ENCODE peak calls at places on chromosome 2, in eight cellular contexts. M is CD8-positive, alpha-beta T cell; X is adrenal gland; Q is T follicular helper cell; F is activated T-cell treated with anti-CD3 and anti-CD28 coated beads for 1 hour; N is progenitor cell of endocrine pancreas; B is CD14-positive monocyte; R is WERI-Rb-1. G is an unnamed sample.

GRCh38 chr2:117949800-117950199 is 64.1 kb downstream of the CCDC93 start:
- DNase-seq in M (no peak), X (no peak), Q (no peak), F (no peak), N (no peak), B (no peak), R (no peak), G (no peak)

GRCh38 chr2:136238214-136238551 is 120.2 kb upstream of the CXCR4 start:
- DNase-seq in M (no peak), X (no peak), Q (no peak), F (no peak), N (no peak), B (peak; percentile 86), R (no peak), G (no peak)

GRCh38 chr2:18589354-18589753 is at the start of gene NT5C1B:
- DNase-seq in M (no peak), X (no peak), Q (no peak), F (no peak), N (no peak), B (no peak), R (no peak), G (no peak)

GRCh38 chr2:223026357-223027110 is 25.5 kb upstream of the KCNE4 start:
- DNase-seq in M (no peak), X (no peak), Q (no peak), F (no peak), N (no peak), B (no peak), R (no peak), G (peak; percentile 63)

GRCh38 chr2:43131051-43131889 is 95.1 kb downstream of the ZFP36L2 start:
- DNase-seq in M (peak; percentile 81), X (peak; percentile 90), Q (peak; percentile 69), F (peak; percentile 68), N (no peak), B (peak; percentile 91), R (peak; percentile 70), G (peak; percentile 85)

GRCh38 chr2:191122638-191123294 is 28.0 kb downstream of the STAT4 start:
- DNase-seq in M (no peak), X (no peak), Q (no peak), F (no peak), N (no peak), B (no peak), R (no peak), G (no peak)

GRCh38 chr2:62222674-62223073 is 26.8 kb downstream of the B3GNT2 start:
- DNase-seq in M (no peak), X (no peak), Q (no peak), F (no peak), N (no peak), B (no peak), R (no peak), G (no peak)

GRCh38 chr2:131039908-131040660 is 53.2 kb downstream of the FAM168B start:
- DNase-seq in M (no peak), X (no peak), Q (no peak), F (no peak), N (no peak), B (no peak), R (no peak), G (no peak)

GRCh38 chr2:101296314-101296809 is 12.1 kb downstream of the RNF149 start:
- DNase-seq in M (no peak), X (no peak), Q (no peak), F (no peak), N (no peak), B (no peak), R (no peak), G (peak; percentile 49)

GRCh38 chr2:136495636-136496035 is 269.7 kb upstream of the THSD7B start:
- DNase-seq in M (no peak), X (no peak), Q (no peak), F (no peak), N (no peak), B (no peak), R (no peak), G (no peak)

GRCh38 chr2:177616731-177617130 is 224.2 kb downstream of the AGPS start:
- DNase-seq in M (no peak), X (no peak), Q (no peak), F (no peak), N (no peak), B (no peak), R (no peak), G (no peak)

GRCh38 chr2:106798826-106799552 is 87.0 kb downstream of the ST6GAL2 start:
- DNase-seq in M (no peak), X (no peak), Q (no peak), F (no peak), N (no peak), B (no peak), R (no peak), G (peak; percentile 59)

GRCh38 chr2:187526776-187527175 is 27.5 kb downstream of the TFPI start:
- DNase-seq in M (no peak), X (no peak), Q (no peak), F (no peak), N (no peak), B (no peak), R (no peak), G (peak; percentile 49)

GRCh38 chr2:205566556-205567061 is 115.7 kb upstream of the NRP2 start:
- DNase-seq in M (no peak), X (no peak), Q (no peak), F (no peak), N (no peak), B (no peak), R (no peak), G (peak; percentile 20)

G was measured in adipocyte.